ENCODE peak calls at places on chromosomes 5 and 9, in five cellular contexts. O, J, F, C and W are unnamed samples. For H3K4me1, the result is how much of the 10 kb centered on the place peaks cover.

GRCh38 chr9:119795395-119795794 is 426.2 kb upstream of the BRINP1 start:
- DNase-seq in O (no peak), J (no peak), F (no peak), C (no peak), W (no peak)

GRCh38 chr9:77892171-77892570 is 139.4 kb downstream of the GNAQ start:
- DNase-seq in O (no peak), J (no peak), F (no peak), C (no peak), W (no peak)

GRCh38 chr5:65808261-65808741 is 86.3 kb downstream of the NLN start:
- DNase-seq in O (no peak), J (no peak), F (no peak), C (no peak), W (no peak)

GRCh38 chr5:170757182-170757601 is 26.3 kb upstream of the GABRP start:
- DNase-seq in O (no peak), J (no peak), F (no peak), C (no peak), W (no peak)

GRCh38 chr5:73485715-73486114 is 12.5 kb upstream of the BTF3 start:
- DNase-seq in O (no peak), J (no peak), F (no peak), C (no peak), W (no peak)

GRCh38 chr9:129374231-129374630 is 196.2 kb upstream of the IER5L start:
- DNase-seq in O (no peak), J (no peak), F (no peak), C (no peak), W (no peak)

GRCh38 chr9:69798737-69799136 is 21.9 kb upstream of the CFAP95 start:
- DNase-seq in O (no peak), J (no peak), F (no peak), C (no peak), W (no peak)

GRCh38 chr5:179568731-179569130 is 18.4 kb downstream of the RUFY1 start:
- DNase-seq in O (no peak), J (no peak), F (no peak), C (no peak), W (no peak)

GRCh38 chr5:137752873-137753226 is 1.3 kb downstream of the HNRNPA0 start:
- DNase-seq in O (no peak), J (no peak), F (peak), C (no peak), W (no peak)

GRCh38 chr9:136014147-136014927 is 53.2 kb upstream of the UBAC1 start:
- DNase-seq in O (no peak), J (no peak), F (no peak), C (peak), W (no peak)
- H3K4me1 ChIP-seq in O (under half), J (under half), F (under half), C (under half), W (under half)

DNA sequence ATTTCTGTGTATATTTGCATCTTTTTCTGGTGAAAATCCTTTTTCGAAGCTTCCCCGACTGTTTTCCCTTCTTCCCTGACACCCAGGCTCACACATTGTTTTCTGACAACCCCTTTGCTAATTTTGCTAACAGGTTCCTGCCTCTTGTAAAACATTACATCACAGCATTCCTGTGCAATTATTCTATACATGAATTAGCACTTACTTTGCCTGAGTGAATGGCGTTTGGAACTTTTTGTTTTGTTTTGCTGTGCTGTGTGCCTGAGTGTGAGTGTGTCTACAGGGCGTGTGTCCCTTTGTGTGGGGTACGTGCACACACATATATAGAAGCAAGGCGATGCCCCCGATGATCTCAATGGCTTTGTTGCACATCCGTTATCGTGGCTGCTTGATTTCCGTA is 398.4 kb upstream of the IRX1 start:
- DNase-seq in O (no peak), J (no peak), F (no peak), C (no peak), W (no peak)
- H3K4me3 ChIP-seq in O (no peak), J (peak), F (no peak), C (no peak), W (no peak)

GRCh38 chr9:37399336-37399735 is 23.2 kb upstream of the GRHPR start:
- DNase-seq in O (no peak), J (no peak), F (no peak), C (no peak), W (no peak)
- H3K27ac ChIP-seq in O (no peak), J (no peak), F (no peak), C (no peak), W (no peak)

GRCh38 chr9:93461414-93461743 is 8.0 kb upstream of the FAM120AOS start:
- DNase-seq in O (no peak), J (no peak), F (no peak), C (no peak), W (no peak)

GRCh38 chr9:93460689-93461413 is 7.5 kb upstream of the FAM120AOS start:
- DNase-seq in O (no peak), J (no peak), F (no peak), C (no peak), W (no peak)

GRCh38 chr9:93459432-93459847 is 6.1 kb upstream of the FAM120AOS start:
- DNase-seq in O (no peak), J (no peak), F (no peak), C (no peak), W (no peak)

GRCh38 chr9:93456504-93456903 is 3.1 kb upstream of the FAM120AOS start:
- DNase-seq in O (no peak), J (no peak), F (no peak), C (no peak), W (no peak)

DNA sequence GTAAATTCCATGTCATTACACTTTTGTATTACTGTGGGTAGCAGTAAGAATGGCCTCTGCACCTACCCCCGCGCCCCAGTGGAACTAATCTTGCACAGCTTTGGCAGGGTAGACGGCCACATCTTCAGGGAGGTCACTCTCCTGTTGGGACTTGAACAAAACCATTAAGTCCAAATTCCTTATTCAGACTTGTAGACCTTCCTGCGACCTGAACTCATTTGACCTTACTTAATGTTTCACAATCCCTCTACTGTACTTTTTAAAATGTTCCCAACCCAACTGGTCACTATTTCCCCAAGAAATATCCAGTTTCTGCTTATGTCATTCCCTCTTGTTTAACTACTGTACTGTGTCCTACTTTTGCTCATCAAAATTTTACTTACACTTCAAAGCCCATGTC is 5.3 kb upstream of the FAM120AOS start:
- DNase-seq in O (no peak), J (no peak), F (no peak), C (no peak), W (no peak)
- H3K4me1 ChIP-seq in O (under half), J (half or more), F (under half), C (under half), W (under half)

DNA sequence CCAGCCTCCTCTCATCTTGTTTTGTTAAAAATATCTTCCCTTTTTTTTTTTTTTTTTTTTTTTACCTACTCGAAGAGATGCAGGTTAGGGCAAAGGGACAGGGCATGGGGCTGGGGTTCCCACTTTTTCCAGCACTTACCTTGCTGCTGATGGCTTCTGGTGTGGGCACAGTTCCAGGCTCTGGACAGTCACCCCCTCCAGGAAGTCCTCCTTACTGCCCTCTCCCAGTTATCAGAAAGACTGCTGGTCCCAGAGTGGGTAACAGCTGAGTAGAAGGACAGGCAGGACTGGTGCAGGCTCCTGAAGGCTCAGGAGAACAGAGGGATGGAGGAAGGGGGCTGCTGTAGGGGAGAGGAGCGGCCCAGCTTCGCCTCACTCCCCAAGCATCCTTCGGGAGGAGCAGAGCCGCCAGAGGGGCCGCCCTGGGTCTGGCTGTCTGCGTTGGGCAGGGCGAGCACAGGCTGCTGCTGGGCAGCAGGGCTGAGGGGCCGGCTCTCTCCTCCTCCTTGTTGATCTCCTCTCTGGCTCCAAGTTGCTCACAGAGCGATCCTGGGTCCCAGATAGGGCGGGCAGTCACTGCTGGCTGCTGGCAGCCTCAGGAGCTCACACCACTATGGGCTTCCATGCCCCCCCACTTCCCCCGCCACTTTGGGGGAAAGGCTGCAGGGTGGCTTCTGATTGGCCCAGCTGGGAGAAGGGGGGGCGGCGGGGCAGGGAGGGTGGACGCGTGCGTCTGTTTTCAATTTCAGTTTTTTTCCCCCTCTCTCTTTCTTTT is at the start of gene PDGFRB:
- DNase-seq in O (peak), J (peak), F (peak), C (peak), W (peak)
- H3K4me3 ChIP-seq in O (peak), J (peak), F (peak), C (peak), W (peak)

GRCh38 chr9:74795803-74796202 is 91.9 kb downstream of the TRPM6 start:
- DNase-seq in O (no peak), J (no peak), F (no peak), C (no peak), W (no peak)

GRCh38 chr9:74800226-74800625 is 87.5 kb downstream of the TRPM6 start:
- DNase-seq in O (no peak), J (no peak), F (no peak), C (no peak), W (no peak)

DNA sequence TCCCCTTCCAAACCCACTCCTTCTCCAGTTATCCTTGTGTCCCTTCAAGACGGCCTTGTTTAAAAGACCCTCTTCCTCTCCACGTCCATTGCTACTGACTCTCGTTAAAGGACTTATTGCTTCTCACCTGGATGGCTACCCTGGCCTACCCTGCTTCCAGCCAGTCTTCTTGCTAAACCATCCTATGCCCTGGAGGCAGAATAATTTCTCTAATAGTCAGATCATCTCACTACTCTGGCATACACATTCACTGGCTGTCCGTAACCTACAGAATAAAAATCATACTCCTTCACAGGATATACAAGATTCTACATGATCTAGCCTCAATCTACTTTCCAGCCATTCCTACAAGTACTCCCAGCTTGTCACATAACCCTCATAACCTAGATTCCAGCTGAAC is 92.6 kb downstream of the TRPM6 start:
- DNase-seq in O (no peak), J (no peak), F (no peak), C (no peak), W (no peak)
- H3K27ac ChIP-seq in O (no peak), J (no peak), F (no peak), C (no peak), W (no peak)